ENCODE peak calls at places on chromosomes 2 and 18, in ten cellular contexts. One of them, this sample, is unnamed.

GRCh38 chr2:20578266-20578894 is 72.5 kb downstream of the HS1BP3 start:
- DNase-seq in tibial nerve: no peak
- DNase-seq in NCI-H187 treated with DMSO at 0.1 percent for 48 hours: no peak
- DNase-seq in HFF-Myc: no peak
- DNase-seq in GM12892: no peak
- DNase-seq in NCI-H2081: no peak
- DNase-seq in myocyte: no peak
- DNase-seq in activated gamma-delta T cell: no peak
- DNase-seq in COR-L47: no peak
- DNase-seq in psoas muscle: no peak
- DNase-seq in this sample: no peak

GRCh38 chr2:178241852-178242551 is 47.7 kb downstream of the OSBPL6 start:
- DNase-seq in activated gamma-delta T cell: no peak
- DNase-seq in GM12892: no peak
- DNase-seq in COR-L47: peak; percentile 12
- DNase-seq in psoas muscle: no peak
- DNase-seq in HFF-Myc: peak; percentile 88
- DNase-seq in NCI-H2081: peak; percentile 62
- DNase-seq in myocyte: peak; percentile 89
- DNase-seq in NCI-H187 treated with DMSO at 0.1 percent for 48 hours: no peak
- DNase-seq in tibial nerve: peak; percentile 18
- DNase-seq in this sample: peak; percentile 50

GRCh38 chr18:2471523-2471922 is 99.8 kb downstream of the METTL4 start:
- DNase-seq in tibial nerve: no peak
- DNase-seq in activated gamma-delta T cell: no peak
- DNase-seq in COR-L47: peak; percentile 0
- DNase-seq in NCI-H2081: no peak
- DNase-seq in psoas muscle: no peak
- DNase-seq in GM12892: no peak
- DNase-seq in HFF-Myc: no peak
- DNase-seq in myocyte: no peak
- DNase-seq in NCI-H187 treated with DMSO at 0.1 percent for 48 hours: no peak
- DNase-seq in this sample: no peak

GRCh38 chr2:196546151-196546919 is 93.2 kb upstream of the CCDC150 start:
- DNase-seq in GM12892: no peak
- DNase-seq in activated gamma-delta T cell: no peak
- DNase-seq in tibial nerve: no peak
- DNase-seq in NCI-H2081: no peak
- DNase-seq in NCI-H187 treated with DMSO at 0.1 percent for 48 hours: no peak
- DNase-seq in psoas muscle: no peak
- DNase-seq in HFF-Myc: no peak
- DNase-seq in myocyte: no peak
- DNase-seq in COR-L47: no peak
- DNase-seq in this sample: no peak

GRCh38 chr2:204277226-204277625 is 268.0 kb upstream of the PARD3B start:
- DNase-seq in activated gamma-delta T cell: no peak
- DNase-seq in myocyte: no peak
- DNase-seq in GM12892: no peak
- DNase-seq in tibial nerve: no peak
- DNase-seq in COR-L47: no peak
- DNase-seq in NCI-H2081: no peak
- DNase-seq in psoas muscle: no peak
- DNase-seq in NCI-H187 treated with DMSO at 0.1 percent for 48 hours: no peak
- DNase-seq in HFF-Myc: no peak
- DNase-seq in this sample: no peak

GRCh38 chr2:20561703-20562454 is 89.0 kb downstream of the HS1BP3 start:
- DNase-seq in GM12892: no peak
- DNase-seq in tibial nerve: no peak
- DNase-seq in activated gamma-delta T cell: no peak
- DNase-seq in HFF-Myc: no peak
- DNase-seq in NCI-H2081: no peak
- DNase-seq in psoas muscle: no peak
- DNase-seq in NCI-H187 treated with DMSO at 0.1 percent for 48 hours: no peak
- DNase-seq in myocyte: peak; percentile 68
- DNase-seq in COR-L47: no peak
- DNase-seq in this sample: no peak

GRCh38 chr2:214774108-214774507 is 35.4 kb downstream of the BARD1 start:
- DNase-seq in NCI-H187 treated with DMSO at 0.1 percent for 48 hours: no peak
- DNase-seq in myocyte: no peak
- DNase-seq in psoas muscle: no peak
- DNase-seq in NCI-H2081: no peak
- DNase-seq in activated gamma-delta T cell: no peak
- DNase-seq in HFF-Myc: no peak
- DNase-seq in tibial nerve: no peak
- DNase-seq in GM12892: no peak
- DNase-seq in COR-L47: no peak
- DNase-seq in this sample: no peak

GRCh38 chr2:71695235-71696120 is 242.1 kb downstream of the DYSF start:
- DNase-seq in NCI-H187 treated with DMSO at 0.1 percent for 48 hours: no peak
- DNase-seq in myocyte: no peak
- DNase-seq in NCI-H2081: no peak
- DNase-seq in psoas muscle: peak; percentile 32
- DNase-seq in activated gamma-delta T cell: no peak
- DNase-seq in GM12892: no peak
- DNase-seq in tibial nerve: no peak
- DNase-seq in HFF-Myc: no peak
- DNase-seq in COR-L47: no peak
- DNase-seq in this sample: peak; percentile 9

GRCh38 chr2:100401268-100401667 is 16.2 kb downstream of the CHST10 start:
- DNase-seq in activated gamma-delta T cell: no peak
- DNase-seq in psoas muscle: no peak
- DNase-seq in COR-L47: no peak
- DNase-seq in NCI-H187 treated with DMSO at 0.1 percent for 48 hours: no peak
- DNase-seq in myocyte: no peak
- DNase-seq in GM12892: no peak
- DNase-seq in tibial nerve: no peak
- DNase-seq in NCI-H2081: no peak
- DNase-seq in HFF-Myc: no peak
- DNase-seq in this sample: no peak

GRCh38 chr2:26521913-26522180 is 43.9 kb upstream of the OTOF start:
- DNase-seq in NCI-H187 treated with DMSO at 0.1 percent for 48 hours: no peak
- DNase-seq in tibial nerve: no peak
- DNase-seq in COR-L47: no peak
- DNase-seq in myocyte: no peak
- DNase-seq in activated gamma-delta T cell: no peak
- DNase-seq in GM12892: no peak
- DNase-seq in NCI-H2081: no peak
- DNase-seq in psoas muscle: no peak
- DNase-seq in HFF-Myc: no peak
- DNase-seq in this sample: no peak

GRCh38 chr18:63725682-63726480 is 23.1 kb downstream of the SERPINB11 start:
- DNase-seq in myocyte: peak; percentile 91
- DNase-seq in activated gamma-delta T cell: no peak
- DNase-seq in tibial nerve: no peak
- DNase-seq in psoas muscle: no peak
- DNase-seq in GM12892: no peak
- DNase-seq in COR-L47: peak; percentile 6
- DNase-seq in HFF-Myc: no peak
- DNase-seq in NCI-H187 treated with DMSO at 0.1 percent for 48 hours: no peak
- DNase-seq in NCI-H2081: no peak
- DNase-seq in this sample: no peak

GRCh38 chr2:231877533-231878456 is 48.4 kb downstream of the NPPC start:
- DNase-seq in myocyte: no peak
- DNase-seq in HFF-Myc: no peak
- DNase-seq in NCI-H2081: no peak
- DNase-seq in NCI-H187 treated with DMSO at 0.1 percent for 48 hours: no peak
- DNase-seq in activated gamma-delta T cell: no peak
- DNase-seq in GM12892: no peak
- DNase-seq in psoas muscle: no peak
- DNase-seq in tibial nerve: no peak
- DNase-seq in COR-L47: no peak
- DNase-seq in this sample: no peak

GRCh38 chr2:150234787-150235512 is 252.5 kb downstream of the RND3 start:
- DNase-seq in myocyte: peak; percentile 72
- DNase-seq in NCI-H2081: peak; percentile 13
- DNase-seq in psoas muscle: no peak
- DNase-seq in tibial nerve: no peak
- DNase-seq in HFF-Myc: peak; percentile 92
- DNase-seq in GM12892: no peak
- DNase-seq in COR-L47: no peak
- DNase-seq in activated gamma-delta T cell: no peak
- DNase-seq in NCI-H187 treated with DMSO at 0.1 percent for 48 hours: no peak
- DNase-seq in this sample: no peak

GRCh38 chr18:67596003-67596402 is 79.5 kb upstream of the DSEL start:
- DNase-seq in NCI-H2081: no peak
- DNase-seq in myocyte: no peak
- DNase-seq in psoas muscle: no peak
- DNase-seq in HFF-Myc: no peak
- DNase-seq in GM12892: no peak
- DNase-seq in COR-L47: no peak
- DNase-seq in activated gamma-delta T cell: no peak
- DNase-seq in NCI-H187 treated with DMSO at 0.1 percent for 48 hours: no peak
- DNase-seq in tibial nerve: no peak
- DNase-seq in this sample: no peak

GRCh38 chr2:86072271-86072858 is 33.3 kb downstream of the POLR1A start:
- DNase-seq in GM12892: peak; percentile 32
- DNase-seq in NCI-H187 treated with DMSO at 0.1 percent for 48 hours: no peak
- DNase-seq in HFF-Myc: no peak
- DNase-seq in psoas muscle: peak; percentile 85
- DNase-seq in myocyte: peak; percentile 54
- DNase-seq in NCI-H2081: peak; percentile 41
- DNase-seq in COR-L47: peak; percentile 18
- DNase-seq in activated gamma-delta T cell: no peak
- DNase-seq in tibial nerve: peak; percentile 72
- DNase-seq in this sample: no peak

GRCh38 chr2:45283764-45284620 is 274.7 kb upstream of the SIX2 start:
- DNase-seq in NCI-H187 treated with DMSO at 0.1 percent for 48 hours: no peak
- DNase-seq in GM12892: no peak
- DNase-seq in myocyte: peak; percentile 84
- DNase-seq in tibial nerve: no peak
- DNase-seq in activated gamma-delta T cell: no peak
- DNase-seq in psoas muscle: no peak
- DNase-seq in HFF-Myc: peak; percentile 27
- DNase-seq in COR-L47: no peak
- DNase-seq in NCI-H2081: no peak
- DNase-seq in this sample: peak; percentile 21

GRCh38 chr2:88967844-88968243 is 276.4 kb downstream of the RPIA start:
- DNase-seq in COR-L47: peak; percentile 11
- DNase-seq in psoas muscle: no peak
- DNase-seq in HFF-Myc: no peak
- DNase-seq in NCI-H187 treated with DMSO at 0.1 percent for 48 hours: no peak
- DNase-seq in GM12892: no peak
- DNase-seq in tibial nerve: no peak
- DNase-seq in myocyte: no peak
- DNase-seq in NCI-H2081: no peak
- DNase-seq in activated gamma-delta T cell: no peak
- DNase-seq in this sample: no peak

GRCh38 chr2:182463760-182464159 is 36.9 kb upstream of the PDE1A start:
- DNase-seq in GM12892: no peak
- DNase-seq in HFF-Myc: no peak
- DNase-seq in psoas muscle: no peak
- DNase-seq in COR-L47: no peak
- DNase-seq in tibial nerve: no peak
- DNase-seq in NCI-H187 treated with DMSO at 0.1 percent for 48 hours: no peak
- DNase-seq in NCI-H2081: no peak
- DNase-seq in activated gamma-delta T cell: no peak
- DNase-seq in myocyte: no peak
- DNase-seq in this sample: no peak

This sample was measured in gastrocnemius medialis.